ENCODE peak calls at places on chromosomes 6 and 20, in seven cellular contexts. H is Right ventricle myocardium inferior, J is EL, D is germinal center, E is heart right ventricle, A is NCI-H1092, G is ELR. O is an unnamed sample.

GRCh38 chr6:1244278-1244677 is 67.6 kb upstream of the FOXQ1 start:
- DNase-seq in H (no peak), A (no peak), D (no peak), E (no peak), G (no peak), J (no peak), O (no peak)

GRCh38 chr6:3455121-3455489 is 1.7 kb downstream of the SLC22A23 start:
- DNase-seq in G (no peak), H (no peak), D (no peak), E (no peak), A (no peak), J (no peak), O (no peak)

GRCh38 chr6:111173946-111174345 is 86.6 kb downstream of the SLC16A10 start:
- DNase-seq in A (no peak), G (peak), H (no peak), D (no peak), E (no peak), J (no peak), O (no peak)

GRCh38 chr20:16205505-16205904 is 367.7 kb downstream of the KIF16B start:
- DNase-seq in A (no peak), E (no peak), H (no peak), J (no peak), G (no peak), D (no peak), O (no peak)

GRCh38 chr20:23397961-23398360 is 23.3 kb downstream of the NAPB start:
- DNase-seq in A (no peak), E (no peak), D (no peak), H (no peak), G (peak), J (peak), O (no peak)

GRCh38 chr6:41581381-41581991 is 35.3 kb downstream of the FOXP4 start:
- DNase-seq in E (peak), G (peak), D (no peak), H (peak), A (no peak), J (peak), O (no peak)

GRCh38 chr6:139452176-139452876 is 77.9 kb upstream of the CITED2 start:
- DNase-seq in J (no peak), G (no peak), H (no peak), E (no peak), D (no peak), A (no peak), O (no peak)

GRCh38 chr6:145548941-145549652 is 186.2 kb downstream of the EPM2A start:
- DNase-seq in J (peak), D (no peak), E (no peak), G (peak), H (no peak), A (no peak), O (no peak)

O was measured in ovary.